ENCODE peak calls at places on chromosomes 2 and 18, in six cellular contexts. One of them, this sample, is unnamed.

GRCh38 chr2:157837851-157838441 is 38.2 kb downstream of the ACVR1 start:
- DNase-seq in ACHN: no peak
- DNase-seq in sigmoid colon: peak
- DNase-seq in CD14-positive monocyte: no peak
- DNase-seq in iPS-NIHi11: no peak
- DNase-seq in stimulated activated effector memory CD8-positive, alpha-beta T cell treated with anti-CD3 and anti-CD28 coated beads, Interleukin-12 subunit alpha, Interleukin-12 subunit beta, amount 100 ng/mL, for 72 hours: no peak
- DNase-seq in this sample: no peak

GRCh38 chr18:35746826-35747339 is 165.3 kb downstream of the GALNT1 start:
- DNase-seq in ACHN: no peak
- DNase-seq in stimulated activated effector memory CD8-positive, alpha-beta T cell treated with anti-CD3 and anti-CD28 coated beads, Interleukin-12 subunit alpha, Interleukin-12 subunit beta, amount 100 ng/mL, for 72 hours: no peak
- DNase-seq in iPS-NIHi11: no peak
- DNase-seq in CD14-positive monocyte: no peak
- DNase-seq in sigmoid colon: no peak
- DNase-seq in this sample: no peak

GRCh38 chr18:45399146-45399545 is 216.1 kb upstream of the SLC14A2 start:
- DNase-seq in iPS-NIHi11: no peak
- DNase-seq in stimulated activated effector memory CD8-positive, alpha-beta T cell treated with anti-CD3 and anti-CD28 coated beads, Interleukin-12 subunit alpha, Interleukin-12 subunit beta, amount 100 ng/mL, for 72 hours: no peak
- DNase-seq in sigmoid colon: no peak
- DNase-seq in ACHN: no peak
- DNase-seq in CD14-positive monocyte: no peak
- DNase-seq in this sample: no peak

GRCh38 chr2:18829976-18830375 is 240.6 kb upstream of the NT5C1B start:
- DNase-seq in iPS-NIHi11: no peak
- DNase-seq in stimulated activated effector memory CD8-positive, alpha-beta T cell treated with anti-CD3 and anti-CD28 coated beads, Interleukin-12 subunit alpha, Interleukin-12 subunit beta, amount 100 ng/mL, for 72 hours: no peak
- DNase-seq in sigmoid colon: no peak
- DNase-seq in ACHN: no peak
- DNase-seq in CD14-positive monocyte: no peak
- DNase-seq in this sample: no peak

GRCh38 chr2:168529054-168529833 is 73.2 kb downstream of the CERS6 start:
- DNase-seq in sigmoid colon: no peak
- DNase-seq in iPS-NIHi11: no peak
- DNase-seq in ACHN: no peak
- DNase-seq in CD14-positive monocyte: no peak
- DNase-seq in stimulated activated effector memory CD8-positive, alpha-beta T cell treated with anti-CD3 and anti-CD28 coated beads, Interleukin-12 subunit alpha, Interleukin-12 subunit beta, amount 100 ng/mL, for 72 hours: no peak
- DNase-seq in this sample: no peak

GRCh38 chr2:71457959-71458322 is 4.6 kb downstream of the DYSF start:
- DNase-seq in sigmoid colon: no peak
- DNase-seq in ACHN: no peak
- DNase-seq in iPS-NIHi11: no peak
- DNase-seq in stimulated activated effector memory CD8-positive, alpha-beta T cell treated with anti-CD3 and anti-CD28 coated beads, Interleukin-12 subunit alpha, Interleukin-12 subunit beta, amount 100 ng/mL, for 72 hours: no peak
- DNase-seq in CD14-positive monocyte: no peak
- DNase-seq in this sample: no peak

GRCh38 chr2:107384426-107384825 is 442.3 kb upstream of the RGPD4 start:
- DNase-seq in stimulated activated effector memory CD8-positive, alpha-beta T cell treated with anti-CD3 and anti-CD28 coated beads, Interleukin-12 subunit alpha, Interleukin-12 subunit beta, amount 100 ng/mL, for 72 hours: no peak
- DNase-seq in ACHN: no peak
- DNase-seq in sigmoid colon: no peak
- DNase-seq in iPS-NIHi11: no peak
- DNase-seq in CD14-positive monocyte: no peak
- DNase-seq in this sample: no peak

GRCh38 chr18:78771496-78772368 is 207.9 kb upstream of the SALL3 start:
- DNase-seq in ACHN: no peak
- DNase-seq in iPS-NIHi11: no peak
- DNase-seq in stimulated activated effector memory CD8-positive, alpha-beta T cell treated with anti-CD3 and anti-CD28 coated beads, Interleukin-12 subunit alpha, Interleukin-12 subunit beta, amount 100 ng/mL, for 72 hours: no peak
- DNase-seq in CD14-positive monocyte: no peak
- DNase-seq in sigmoid colon: no peak
- DNase-seq in this sample: no peak

GRCh38 chr18:60892855-60893254 is 440.4 kb upstream of the CDH20 start:
- DNase-seq in CD14-positive monocyte: no peak
- DNase-seq in iPS-NIHi11: no peak
- DNase-seq in ACHN: no peak
- DNase-seq in stimulated activated effector memory CD8-positive, alpha-beta T cell treated with anti-CD3 and anti-CD28 coated beads, Interleukin-12 subunit alpha, Interleukin-12 subunit beta, amount 100 ng/mL, for 72 hours: no peak
- DNase-seq in sigmoid colon: no peak
- DNase-seq in this sample: peak

GRCh38 chr2:167697961-167698360 is 549.4 kb downstream of the STK39 start:
- DNase-seq in sigmoid colon: no peak
- DNase-seq in stimulated activated effector memory CD8-positive, alpha-beta T cell treated with anti-CD3 and anti-CD28 coated beads, Interleukin-12 subunit alpha, Interleukin-12 subunit beta, amount 100 ng/mL, for 72 hours: no peak
- DNase-seq in ACHN: no peak
- DNase-seq in iPS-NIHi11: no peak
- DNase-seq in CD14-positive monocyte: no peak
- DNase-seq in this sample: no peak

GRCh38 chr18:49664086-49664890 is 102.4 kb downstream of the LIPG start:
- DNase-seq in sigmoid colon: peak
- DNase-seq in CD14-positive monocyte: no peak
- DNase-seq in stimulated activated effector memory CD8-positive, alpha-beta T cell treated with anti-CD3 and anti-CD28 coated beads, Interleukin-12 subunit alpha, Interleukin-12 subunit beta, amount 100 ng/mL, for 72 hours: no peak
- DNase-seq in iPS-NIHi11: peak
- DNase-seq in ACHN: no peak
- DNase-seq in this sample: no peak

GRCh38 chr2:160918909-160919503 is 241.2 kb upstream of the TANK start:
- DNase-seq in stimulated activated effector memory CD8-positive, alpha-beta T cell treated with anti-CD3 and anti-CD28 coated beads, Interleukin-12 subunit alpha, Interleukin-12 subunit beta, amount 100 ng/mL, for 72 hours: peak
- DNase-seq in iPS-NIHi11: peak
- DNase-seq in sigmoid colon: peak
- DNase-seq in CD14-positive monocyte: peak
- DNase-seq in ACHN: peak
- DNase-seq in this sample: no peak

GRCh38 chr18:74328196-74328595 is 12.6 kb downstream of the C18orf63 start:
- DNase-seq in ACHN: no peak
- DNase-seq in sigmoid colon: no peak
- DNase-seq in stimulated activated effector memory CD8-positive, alpha-beta T cell treated with anti-CD3 and anti-CD28 coated beads, Interleukin-12 subunit alpha, Interleukin-12 subunit beta, amount 100 ng/mL, for 72 hours: no peak
- DNase-seq in iPS-NIHi11: no peak
- DNase-seq in CD14-positive monocyte: no peak
- DNase-seq in this sample: no peak

GRCh38 chr2:232310690-232311089 is 67.9 kb upstream of the ALPP start:
- DNase-seq in stimulated activated effector memory CD8-positive, alpha-beta T cell treated with anti-CD3 and anti-CD28 coated beads, Interleukin-12 subunit alpha, Interleukin-12 subunit beta, amount 100 ng/mL, for 72 hours: no peak
- DNase-seq in sigmoid colon: no peak
- DNase-seq in CD14-positive monocyte: peak
- DNase-seq in iPS-NIHi11: no peak
- DNase-seq in ACHN: no peak
- DNase-seq in this sample: no peak

GRCh38 chr2:46643951-46644350 is 164.6 kb downstream of the TMEM247 start:
- DNase-seq in sigmoid colon: no peak
- DNase-seq in CD14-positive monocyte: no peak
- DNase-seq in iPS-NIHi11: no peak
- DNase-seq in stimulated activated effector memory CD8-positive, alpha-beta T cell treated with anti-CD3 and anti-CD28 coated beads, Interleukin-12 subunit alpha, Interleukin-12 subunit beta, amount 100 ng/mL, for 72 hours: no peak
- DNase-seq in ACHN: peak
- DNase-seq in this sample: peak

GRCh38 chr2:14182227-14182946 is 450.1 kb upstream of the LRATD1 start:
- DNase-seq in sigmoid colon: no peak
- DNase-seq in iPS-NIHi11: no peak
- DNase-seq in CD14-positive monocyte: peak
- DNase-seq in stimulated activated effector memory CD8-positive, alpha-beta T cell treated with anti-CD3 and anti-CD28 coated beads, Interleukin-12 subunit alpha, Interleukin-12 subunit beta, amount 100 ng/mL, for 72 hours: no peak
- DNase-seq in ACHN: no peak
- DNase-seq in this sample: no peak

GRCh38 chr18:58928401-58928800 is 63.7 kb downstream of the ZNF532 start:
- DNase-seq in ACHN: no peak
- DNase-seq in sigmoid colon: no peak
- DNase-seq in CD14-positive monocyte: no peak
- DNase-seq in iPS-NIHi11: no peak
- DNase-seq in stimulated activated effector memory CD8-positive, alpha-beta T cell treated with anti-CD3 and anti-CD28 coated beads, Interleukin-12 subunit alpha, Interleukin-12 subunit beta, amount 100 ng/mL, for 72 hours: no peak
- DNase-seq in this sample: no peak

GRCh38 chr18:62828852-62829251 is 113.5 kb downstream of the PHLPP1 start:
- DNase-seq in ACHN: no peak
- DNase-seq in CD14-positive monocyte: no peak
- DNase-seq in iPS-NIHi11: no peak
- DNase-seq in stimulated activated effector memory CD8-positive, alpha-beta T cell treated with anti-CD3 and anti-CD28 coated beads, Interleukin-12 subunit alpha, Interleukin-12 subunit beta, amount 100 ng/mL, for 72 hours: no peak
- DNase-seq in sigmoid colon: no peak
- DNase-seq in this sample: no peak

GRCh38 chr2:214471990-214472389 is 61.1 kb downstream of the VWC2L start:
- DNase-seq in iPS-NIHi11: no peak
- DNase-seq in CD14-positive monocyte: no peak
- DNase-seq in ACHN: no peak
- DNase-seq in sigmoid colon: no peak
- DNase-seq in stimulated activated effector memory CD8-positive, alpha-beta T cell treated with anti-CD3 and anti-CD28 coated beads, Interleukin-12 subunit alpha, Interleukin-12 subunit beta, amount 100 ng/mL, for 72 hours: no peak
- DNase-seq in this sample: no peak

GRCh38 chr2:170679607-170680079 is 35.5 kb upstream of the SP5 start:
- DNase-seq in CD14-positive monocyte: no peak
- DNase-seq in ACHN: no peak
- DNase-seq in stimulated activated effector memory CD8-positive, alpha-beta T cell treated with anti-CD3 and anti-CD28 coated beads, Interleukin-12 subunit alpha, Interleukin-12 subunit beta, amount 100 ng/mL, for 72 hours: no peak
- DNase-seq in iPS-NIHi11: no peak
- DNase-seq in sigmoid colon: no peak
- DNase-seq in this sample: no peak

GRCh38 chr2:120403676-120404075 is 57.7 kb downstream of the INHBB start:
- DNase-seq in sigmoid colon: no peak
- DNase-seq in stimulated activated effector memory CD8-positive, alpha-beta T cell treated with anti-CD3 and anti-CD28 coated beads, Interleukin-12 subunit alpha, Interleukin-12 subunit beta, amount 100 ng/mL, for 72 hours: no peak
- DNase-seq in iPS-NIHi11: no peak
- DNase-seq in ACHN: no peak
- DNase-seq in CD14-positive monocyte: no peak
- DNase-seq in this sample: no peak

GRCh38 chr2:18119883-18120282 is 241.4 kb downstream of the KCNS3 start:
- DNase-seq in CD14-positive monocyte: no peak
- DNase-seq in stimulated activated effector memory CD8-positive, alpha-beta T cell treated with anti-CD3 and anti-CD28 coated beads, Interleukin-12 subunit alpha, Interleukin-12 subunit beta, amount 100 ng/mL, for 72 hours: no peak
- DNase-seq in iPS-NIHi11: no peak
- DNase-seq in sigmoid colon: peak
- DNase-seq in ACHN: no peak
- DNase-seq in this sample: no peak

GRCh38 chr2:69132960-69133590 is 120.1 kb downstream of the ANTXR1 start:
- DNase-seq in sigmoid colon: no peak
- DNase-seq in CD14-positive monocyte: no peak
- DNase-seq in ACHN: no peak
- DNase-seq in stimulated activated effector memory CD8-positive, alpha-beta T cell treated with anti-CD3 and anti-CD28 coated beads, Interleukin-12 subunit alpha, Interleukin-12 subunit beta, amount 100 ng/mL, for 72 hours: no peak
- DNase-seq in iPS-NIHi11: no peak
- DNase-seq in this sample: no peak

GRCh38 chr2:3483227-3483985 is 35.9 kb downstream of the ADI1 start:
- DNase-seq in CD14-positive monocyte: no peak
- DNase-seq in stimulated activated effector memory CD8-positive, alpha-beta T cell treated with anti-CD3 and anti-CD28 coated beads, Interleukin-12 subunit alpha, Interleukin-12 subunit beta, amount 100 ng/mL, for 72 hours: no peak
- DNase-seq in iPS-NIHi11: peak
- DNase-seq in sigmoid colon: peak
- DNase-seq in ACHN: no peak
- DNase-seq in this sample: peak

GRCh38 chr2:25215948-25216679 is 47.7 kb upstream of the POMC start:
- DNase-seq in sigmoid colon: peak
- DNase-seq in CD14-positive monocyte: no peak
- DNase-seq in iPS-NIHi11: peak
- DNase-seq in stimulated activated effector memory CD8-positive, alpha-beta T cell treated with anti-CD3 and anti-CD28 coated beads, Interleukin-12 subunit alpha, Interleukin-12 subunit beta, amount 100 ng/mL, for 72 hours: peak
- DNase-seq in ACHN: no peak
- DNase-seq in this sample: no peak

GRCh38 chr18:77151791-77152517 is 19.4 kb upstream of the MBP start:
- DNase-seq in ACHN: no peak
- DNase-seq in sigmoid colon: no peak
- DNase-seq in iPS-NIHi11: no peak
- DNase-seq in stimulated activated effector memory CD8-positive, alpha-beta T cell treated with anti-CD3 and anti-CD28 coated beads, Interleukin-12 subunit alpha, Interleukin-12 subunit beta, amount 100 ng/mL, for 72 hours: no peak
- DNase-seq in CD14-positive monocyte: no peak
- DNase-seq in this sample: no peak

GRCh38 chr18:76262956-76263955 is 231.8 kb downstream of the ZNF516 start:
- DNase-seq in CD14-positive monocyte: no peak
- DNase-seq in iPS-NIHi11: no peak
- DNase-seq in stimulated activated effector memory CD8-positive, alpha-beta T cell treated with anti-CD3 and anti-CD28 coated beads, Interleukin-12 subunit alpha, Interleukin-12 subunit beta, amount 100 ng/mL, for 72 hours: no peak
- DNase-seq in sigmoid colon: no peak
- DNase-seq in ACHN: no peak
- DNase-seq in this sample: no peak

GRCh38 chr2:240225660-240226475 is 85.4 kb upstream of the OTOS start:
- DNase-seq in CD14-positive monocyte: no peak
- DNase-seq in ACHN: peak
- DNase-seq in sigmoid colon: peak
- DNase-seq in iPS-NIHi11: no peak
- DNase-seq in stimulated activated effector memory CD8-positive, alpha-beta T cell treated with anti-CD3 and anti-CD28 coated beads, Interleukin-12 subunit alpha, Interleukin-12 subunit beta, amount 100 ng/mL, for 72 hours: no peak
- DNase-seq in this sample: no peak

GRCh38 chr2:180145163-180145562 is 138.1 kb upstream of the CWC22 start:
- DNase-seq in stimulated activated effector memory CD8-positive, alpha-beta T cell treated with anti-CD3 and anti-CD28 coated beads, Interleukin-12 subunit alpha, Interleukin-12 subunit beta, amount 100 ng/mL, for 72 hours: no peak
- DNase-seq in CD14-positive monocyte: no peak
- DNase-seq in sigmoid colon: no peak
- DNase-seq in iPS-NIHi11: no peak
- DNase-seq in ACHN: no peak
- DNase-seq in this sample: no peak

GRCh38 chr18:37864122-37864521 is 298.5 kb upstream of the CELF4 start:
- DNase-seq in sigmoid colon: no peak
- DNase-seq in CD14-positive monocyte: no peak
- DNase-seq in ACHN: no peak
- DNase-seq in stimulated activated effector memory CD8-positive, alpha-beta T cell treated with anti-CD3 and anti-CD28 coated beads, Interleukin-12 subunit alpha, Interleukin-12 subunit beta, amount 100 ng/mL, for 72 hours: no peak
- DNase-seq in iPS-NIHi11: no peak
- DNase-seq in this sample: no peak

GRCh38 chr2:66582975-66583842 is 148.3 kb downstream of the MEIS1 start:
- DNase-seq in sigmoid colon: peak
- DNase-seq in stimulated activated effector memory CD8-positive, alpha-beta T cell treated with anti-CD3 and anti-CD28 coated beads, Interleukin-12 subunit alpha, Interleukin-12 subunit beta, amount 100 ng/mL, for 72 hours: no peak
- DNase-seq in iPS-NIHi11: no peak
- DNase-seq in CD14-positive monocyte: no peak
- DNase-seq in ACHN: no peak
- DNase-seq in this sample: no peak

This sample was measured in epithelial cell of prostate.